ENCODE peak calls at places on chromosomes 7 and 10, in five cellular contexts. One of them, this sample, is unnamed.

GRCh38 chr10:88735661-88736060 is 24.2 kb upstream of the LIPN start:
- DNase-seq in fibroblast of mammary gland: peak; percentile 53
- DNase-seq in EL: peak; percentile 29
- DNase-seq in bronchial epithelial cell: peak; percentile 82
- DNase-seq in fibroblast of lung: no peak
- DNase-seq in this sample: no peak

GRCh38 chr7:2461268-2462026 is 14.8 kb downstream of the GRIFIN start:
- DNase-seq in fibroblast of lung: no peak
- DNase-seq in EL: no peak
- DNase-seq in fibroblast of mammary gland: no peak
- DNase-seq in bronchial epithelial cell: no peak
- DNase-seq in this sample: no peak

GRCh38 chr7:94391716-94392390 is 2.8 kb upstream of the COL1A2 start:
- DNase-seq in fibroblast of lung: peak; percentile 81
- DNase-seq in EL: peak; percentile 75
- DNase-seq in fibroblast of mammary gland: peak; percentile 72
- DNase-seq in bronchial epithelial cell: no peak
- DNase-seq in this sample: peak; percentile 8

GRCh38 chr7:95365151-95365550 is 31.0 kb downstream of the PON3 start:
- DNase-seq in bronchial epithelial cell: peak; percentile 91
- DNase-seq in fibroblast of mammary gland: peak; percentile 49
- DNase-seq in fibroblast of lung: no peak
- DNase-seq in EL: peak; percentile 31
- DNase-seq in this sample: no peak

GRCh38 chr10:99374526-99374925 is 45.4 kb downstream of the CNNM1 start:
- DNase-seq in fibroblast of lung: no peak
- DNase-seq in bronchial epithelial cell: peak; percentile 38
- DNase-seq in EL: peak; percentile 72
- DNase-seq in fibroblast of mammary gland: no peak
- DNase-seq in this sample: peak; percentile 57

GRCh38 chr7:22357311-22358175 is 589 bp upstream of the RAPGEF5 start:
- DNase-seq in EL: peak; percentile 13
- DNase-seq in fibroblast of lung: peak; percentile 5
- DNase-seq in bronchial epithelial cell: peak; percentile 99
- DNase-seq in fibroblast of mammary gland: peak; percentile 18
- DNase-seq in this sample: peak; percentile 76

GRCh38 chr10:129971381-129972144 is 7.5 kb upstream of the EBF3 start:
- DNase-seq in EL: peak; percentile 56
- DNase-seq in bronchial epithelial cell: no peak
- DNase-seq in fibroblast of mammary gland: peak; percentile 39
- DNase-seq in fibroblast of lung: peak; percentile 47
- DNase-seq in this sample: peak; percentile 84

GRCh38 chr7:73851410-73852338 is 9.3 kb upstream of the TMEM270 start:
- DNase-seq in bronchial epithelial cell: peak; percentile 99
- DNase-seq in fibroblast of mammary gland: peak; percentile 99
- DNase-seq in fibroblast of lung: peak; percentile 98
- DNase-seq in EL: peak; percentile 98
- DNase-seq in this sample: peak; percentile 96

GRCh38 chr7:70506463-70506862 is 625.5 kb upstream of the GALNT17 start:
- DNase-seq in EL: no peak
- DNase-seq in fibroblast of lung: no peak
- DNase-seq in bronchial epithelial cell: no peak
- DNase-seq in fibroblast of mammary gland: peak; percentile 20
- DNase-seq in this sample: no peak

GRCh38 chr10:95464280-95464679 is 96.9 kb downstream of the SORBS1 start:
- DNase-seq in EL: no peak
- DNase-seq in fibroblast of lung: no peak
- DNase-seq in bronchial epithelial cell: no peak
- DNase-seq in fibroblast of mammary gland: no peak
- DNase-seq in this sample: no peak

GRCh38 chr7:2116086-2116810 is 116.5 kb downstream of the MAD1L1 start:
- DNase-seq in fibroblast of lung: peak; percentile 47
- DNase-seq in fibroblast of mammary gland: peak; percentile 82
- DNase-seq in EL: peak; percentile 59
- DNase-seq in bronchial epithelial cell: peak; percentile 86
- DNase-seq in this sample: peak; percentile 47

GRCh38 chr10:26780793-26781601 is 79.8 kb downstream of the ABI1 start:
- DNase-seq in EL: peak; percentile 97
- DNase-seq in fibroblast of mammary gland: peak; percentile 94
- DNase-seq in bronchial epithelial cell: peak; percentile 100
- DNase-seq in fibroblast of lung: peak; percentile 59
- DNase-seq in this sample: peak; percentile 21

GRCh38 chr7:42244828-42245227 is 7.8 kb upstream of the GLI3 start:
- DNase-seq in fibroblast of lung: peak; percentile 84
- DNase-seq in fibroblast of mammary gland: peak; percentile 91
- DNase-seq in EL: peak; percentile 73
- DNase-seq in bronchial epithelial cell: peak; percentile 74
- DNase-seq in this sample: peak; percentile 92

GRCh38 chr10:116521424-116522305 is 24.1 kb upstream of the PNLIP start:
- DNase-seq in EL: peak; percentile 43
- DNase-seq in fibroblast of lung: peak; percentile 57
- DNase-seq in fibroblast of mammary gland: peak; percentile 50
- DNase-seq in bronchial epithelial cell: peak; percentile 50
- DNase-seq in this sample: peak; percentile 66

GRCh38 chr7:148695953-148696352 is 2.8 kb upstream of the CUL1 start:
- DNase-seq in bronchial epithelial cell: peak; percentile 67
- DNase-seq in fibroblast of lung: no peak
- DNase-seq in EL: no peak
- DNase-seq in fibroblast of mammary gland: peak; percentile 19
- DNase-seq in this sample: no peak

GRCh38 chr7:99102809-99103690 is 40.9 kb downstream of the SMURF1 start:
- DNase-seq in bronchial epithelial cell: peak; percentile 94
- DNase-seq in fibroblast of mammary gland: peak; percentile 89
- DNase-seq in fibroblast of lung: peak; percentile 81
- DNase-seq in EL: peak; percentile 82
- DNase-seq in this sample: peak; percentile 48

GRCh38 chr7:85230623-85231022 is 43.8 kb upstream of the SEMA3D start:
- DNase-seq in fibroblast of lung: no peak
- DNase-seq in fibroblast of mammary gland: no peak
- DNase-seq in bronchial epithelial cell: no peak
- DNase-seq in EL: no peak
- DNase-seq in this sample: no peak

GRCh38 chr10:86583983-86584382 is 62.4 kb upstream of the WAPL start:
- DNase-seq in fibroblast of lung: no peak
- DNase-seq in bronchial epithelial cell: no peak
- DNase-seq in EL: no peak
- DNase-seq in fibroblast of mammary gland: no peak
- DNase-seq in this sample: no peak

GRCh38 chr7:143512488-143513340 is 35.0 kb downstream of the TAS2R41 start:
- DNase-seq in fibroblast of mammary gland: peak; percentile 81
- DNase-seq in fibroblast of lung: peak; percentile 12
- DNase-seq in bronchial epithelial cell: peak; percentile 75
- DNase-seq in EL: peak; percentile 18
- DNase-seq in this sample: no peak

GRCh38 chr7:127677433-127678230 is 25.6 kb downstream of the SND1 start:
- DNase-seq in bronchial epithelial cell: no peak
- DNase-seq in EL: no peak
- DNase-seq in fibroblast of mammary gland: no peak
- DNase-seq in fibroblast of lung: no peak
- DNase-seq in this sample: no peak

GRCh38 chr7:2152646-2153045 is 80.1 kb downstream of the MAD1L1 start:
- DNase-seq in bronchial epithelial cell: no peak
- DNase-seq in fibroblast of mammary gland: no peak
- DNase-seq in EL: no peak
- DNase-seq in fibroblast of lung: no peak
- DNase-seq in this sample: no peak